ENCODE peak calls at places on chromosomes 7 and 10, in four cellular contexts. O, N, B and K are unnamed samples.

GRCh38 chr7:22452142-22452763 is 47.7 kb downstream of the STEAP1B start:
- DNase-seq in N (peak), O (peak), B (peak), K (peak)

GRCh38 chr7:104767826-104768536 is 246.0 kb upstream of the KMT2E start:
- DNase-seq in B (no peak), N (no peak), O (peak), K (no peak)

GRCh38 chr7:134836447-134836846 is 57.0 kb downstream of the CALD1 start:
- DNase-seq in N (no peak), O (no peak), B (no peak), K (no peak)

GRCh38 chr10:92839191-92840085 is 8.9 kb upstream of the EXOC6 start:
- DNase-seq in O (peak), B (peak), N (no peak), K (peak)

GRCh38 chr10:26662864-26663263 is 34.6 kb upstream of the PDSS1 start:
- DNase-seq in B (no peak), O (no peak), N (no peak), K (no peak)

GRCh38 chr7:175955-176354 is 16.4 kb upstream of the FAM20C start:
- DNase-seq in B (no peak), O (no peak), N (no peak), K (no peak)

GRCh38 chr7:22193361-22194016 is 163.5 kb downstream of the RAPGEF5 start:
- DNase-seq in B (no peak), N (no peak), O (no peak), K (no peak)

GRCh38 chr7:107355616-107356015 is 114.2 kb upstream of the GPR22 start:
- DNase-seq in O (no peak), B (no peak), N (no peak), K (no peak)

GRCh38 chr7:56092789-56093531 is at the start of gene PHKG1:
- DNase-seq in B (no peak), O (peak), N (no peak), K (peak)

GRCh38 chr10:55631071-55631654 is 729.9 kb downstream of the ZWINT start:
- DNase-seq in O (no peak), N (peak), B (no peak), K (no peak)

GRCh38 chr7:24587853-24588252 is 14.6 kb downstream of the PALS2 start:
- DNase-seq in N (no peak), B (peak), O (peak), K (peak)

GRCh38 chr7:158973941-158974785 is 117.8 kb downstream of the DYNC2I1 start:
- DNase-seq in B (no peak), O (no peak), N (no peak), K (no peak)

GRCh38 chr7:68729361-68729760 is 868.9 kb upstream of the AUTS2 start:
- DNase-seq in N (no peak), O (no peak), B (no peak), K (no peak)

GRCh38 chr7:51029586-51030230 is 247.0 kb upstream of the GRB10 start:
- DNase-seq in N (no peak), O (peak), B (no peak), K (no peak)

GRCh38 chr7:99551329-99551728 is 585 bp downstream of the FAM200A start:
- DNase-seq in N (no peak), B (no peak), O (no peak), K (no peak)

DNA sequence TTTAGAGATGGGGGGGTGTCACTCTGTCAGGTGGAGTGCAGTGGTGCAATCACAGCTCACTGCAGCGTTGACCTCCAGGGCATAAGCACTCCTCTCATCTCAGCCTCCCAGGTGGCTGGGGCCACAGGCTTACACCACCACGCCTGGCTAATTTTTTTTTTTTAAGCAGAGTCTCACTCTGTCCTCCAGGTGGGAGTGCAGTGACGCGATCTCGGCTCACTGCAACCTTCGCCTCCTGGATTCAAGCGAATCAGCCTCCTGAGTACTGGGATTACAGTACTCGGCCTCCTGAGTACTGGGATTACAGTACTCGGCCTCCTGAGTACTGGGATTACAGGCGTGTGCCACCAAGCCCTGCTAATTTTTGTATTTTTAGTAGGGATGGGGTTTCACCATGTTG is 23.6 kb upstream of the PPIA start:
- DNase-seq in N (no peak), B (peak), O (no peak), K (no peak)
- TF ChIP-seq CTCF in N (no peak), B (peak), O (no peak), K (no peak)

GRCh38 chr10:12068467-12069269 is at the start of gene DHTKD1:
- DNase-seq in B (peak), O (peak), N (peak), K (peak)
- TF ChIP-seq CTCF in B (peak), O (peak), N (peak), K (no peak)

GRCh38 chr10:114626841-114627240 is 31.2 kb downstream of the ABLIM1 start:
- DNase-seq in B (no peak), O (no peak), N (no peak), K (no peak)

GRCh38 chr10:114624941-114625780 is 32.9 kb downstream of the ABLIM1 start:
- DNase-seq in O (peak), N (no peak), B (no peak), K (no peak)

GRCh38 chr10:114629824-114630430 is 28.1 kb downstream of the ABLIM1 start:
- DNase-seq in N (no peak), O (no peak), B (no peak), K (no peak)

GRCh38 chr10:114629083-114629823 is 28.8 kb downstream of the ABLIM1 start:
- DNase-seq in N (no peak), O (no peak), B (no peak), K (no peak)

DNA sequence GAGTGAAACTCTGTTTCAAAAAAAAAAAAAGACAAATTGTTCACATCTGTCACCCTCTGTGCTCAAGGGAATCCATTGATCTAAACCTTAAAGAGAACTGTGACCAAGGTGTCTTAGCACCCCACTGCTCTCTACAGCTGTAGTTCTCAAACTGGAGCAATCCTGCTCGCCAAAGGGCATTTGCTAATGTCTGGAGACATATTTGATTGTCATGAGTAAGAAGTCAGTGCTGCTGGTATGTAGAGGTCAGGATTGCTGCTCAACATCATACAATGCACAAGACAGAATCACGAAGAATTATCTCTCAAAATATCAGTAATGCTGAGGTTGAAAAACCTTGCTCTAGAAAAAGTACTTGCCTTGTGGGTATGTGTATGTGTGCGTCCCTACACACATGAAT is 30.0 kb downstream of the ABLIM1 start:
- DNase-seq in N (no peak), B (no peak), O (no peak), K (no peak)
- TF ChIP-seq CTCF in N (no peak), B (no peak), O (no peak), K (no peak)

DNA sequence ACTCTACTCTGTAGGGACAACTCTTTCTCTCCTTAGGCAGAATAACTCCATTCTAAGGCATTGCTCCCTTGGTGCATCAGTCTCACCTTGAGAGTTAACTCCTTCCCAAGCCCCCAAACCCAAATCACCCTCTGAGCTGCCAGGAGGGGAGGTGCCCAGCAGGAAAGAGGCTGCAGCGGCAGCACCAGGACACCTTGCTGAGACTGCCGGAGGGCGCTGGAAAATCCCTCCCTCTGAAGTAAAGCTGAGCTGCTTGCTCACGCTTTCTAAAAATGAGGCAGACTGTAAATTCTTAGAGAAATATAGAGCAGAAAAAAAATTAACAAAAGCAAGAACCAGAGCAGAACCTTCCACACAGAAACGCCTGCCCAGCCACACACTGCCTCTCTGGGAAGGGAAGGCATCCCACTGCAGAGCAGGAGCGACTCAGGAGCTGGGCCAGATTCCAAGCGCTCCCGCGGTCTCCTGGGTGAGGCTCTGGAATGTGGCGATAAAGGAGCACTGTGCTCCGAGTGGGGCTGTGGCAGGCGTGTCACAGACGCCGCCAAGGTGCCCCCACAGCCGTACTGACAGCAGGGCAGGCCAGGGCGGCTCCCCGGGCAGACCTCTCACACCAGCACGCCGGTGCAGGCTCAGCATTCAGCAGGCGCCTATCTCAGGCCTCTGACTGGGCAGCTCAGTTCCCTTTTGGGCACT is 202.1 kb downstream of the TNS3 start:
- DNase-seq in N (peak), B (no peak), O (peak), K (peak)
- TF ChIP-seq CTCF in N (no peak), B (no peak), O (no peak), K (no peak)

GRCh38 chr7:156578578-156578940 is 62.0 kb upstream of the RNF32 start:
- DNase-seq in O (no peak), N (no peak), B (no peak), K (no peak)
- TF ChIP-seq CTCF in O (no peak), N (no peak), B (no peak), K (no peak)

GRCh38 chr10:64115913-64116643 is 594.9 kb downstream of the REEP3 start:
- DNase-seq in O (peak), N (no peak), B (peak), K (peak)
- TF ChIP-seq CTCF in O (peak), N (peak), B (peak), K (peak)